ENCODE peak calls at places on chromosomes 1 and 21, in ten cellular contexts. One of them, this sample, is unnamed.
A peak's percentile ranks its signal among the peaks of the same experiment; 100 is the strongest.

GRCh38 chr1:185238447-185238846 is 78.6 kb downstream of the IVNS1ABP start:
- DNase-seq in AG08395: peak; percentile 7
- DNase-seq in Jurkat, Clone E6-1: peak; percentile 9
- DNase-seq in cardiac muscle cell: peak; percentile 41
- DNase-seq in HAP-1: no peak
- DNase-seq in RWPE1: peak; percentile 6
- DNase-seq in NCI-H1694 treated with DMSO at 0.1 percent for 48 hours: no peak
- DNase-seq in NCI-H1092: no peak
- DNase-seq in stimulated activated naive CD8-positive, alpha-beta T cell treated with anti-CD3 and anti-CD28 coated beads, Interleukin-15, amount 100 ng/mL, for 72 hours: no peak
- DNase-seq in H4: peak; percentile 30
- DNase-seq in this sample: no peak

GRCh38 chr1:8571200-8571984 is 246.0 kb downstream of the RERE start:
- DNase-seq in AG08395: peak; percentile 31
- DNase-seq in NCI-H1092: peak; percentile 35
- DNase-seq in Jurkat, Clone E6-1: no peak
- DNase-seq in H4: no peak
- DNase-seq in HAP-1: peak; percentile 48
- DNase-seq in cardiac muscle cell: peak; percentile 70
- DNase-seq in NCI-H1694 treated with DMSO at 0.1 percent for 48 hours: no peak
- DNase-seq in RWPE1: peak; percentile 18
- DNase-seq in stimulated activated naive CD8-positive, alpha-beta T cell treated with anti-CD3 and anti-CD28 coated beads, Interleukin-15, amount 100 ng/mL, for 72 hours: no peak
- DNase-seq in this sample: no peak

GRCh38 chr21:42234464-42235241 is 15.7 kb downstream of the ABCG1 start:
- DNase-seq in NCI-H1092: peak; percentile 82
- DNase-seq in NCI-H1694 treated with DMSO at 0.1 percent for 48 hours: peak; percentile 52
- DNase-seq in Jurkat, Clone E6-1: peak; percentile 76
- DNase-seq in RWPE1: peak; percentile 64
- DNase-seq in stimulated activated naive CD8-positive, alpha-beta T cell treated with anti-CD3 and anti-CD28 coated beads, Interleukin-15, amount 100 ng/mL, for 72 hours: peak; percentile 85
- DNase-seq in H4: peak; percentile 57
- DNase-seq in cardiac muscle cell: peak; percentile 40
- DNase-seq in HAP-1: peak; percentile 14
- DNase-seq in AG08395: peak; percentile 39
- DNase-seq in this sample: peak; percentile 78

GRCh38 chr1:167152192-167152876 is 58.5 kb downstream of the STYXL2 start:
- DNase-seq in AG08395: no peak
- DNase-seq in NCI-H1694 treated with DMSO at 0.1 percent for 48 hours: no peak
- DNase-seq in NCI-H1092: no peak
- DNase-seq in RWPE1: no peak
- DNase-seq in stimulated activated naive CD8-positive, alpha-beta T cell treated with anti-CD3 and anti-CD28 coated beads, Interleukin-15, amount 100 ng/mL, for 72 hours: peak; percentile 14
- DNase-seq in H4: no peak
- DNase-seq in cardiac muscle cell: no peak
- DNase-seq in Jurkat, Clone E6-1: peak; percentile 39
- DNase-seq in HAP-1: no peak
- DNase-seq in this sample: no peak

GRCh38 chr1:20588634-20589225 is at the start of gene CDA:
- DNase-seq in Jurkat, Clone E6-1: no peak
- DNase-seq in NCI-H1694 treated with DMSO at 0.1 percent for 48 hours: no peak
- DNase-seq in AG08395: no peak
- DNase-seq in HAP-1: no peak
- DNase-seq in NCI-H1092: no peak
- DNase-seq in stimulated activated naive CD8-positive, alpha-beta T cell treated with anti-CD3 and anti-CD28 coated beads, Interleukin-15, amount 100 ng/mL, for 72 hours: no peak
- DNase-seq in cardiac muscle cell: no peak
- DNase-seq in RWPE1: peak; percentile 82
- DNase-seq in H4: no peak
- DNase-seq in this sample: no peak

GRCh38 chr1:93324486-93325464 is 20.9 kb upstream of the DR1 start:
- DNase-seq in NCI-H1694 treated with DMSO at 0.1 percent for 48 hours: no peak
- DNase-seq in stimulated activated naive CD8-positive, alpha-beta T cell treated with anti-CD3 and anti-CD28 coated beads, Interleukin-15, amount 100 ng/mL, for 72 hours: no peak
- DNase-seq in H4: peak; percentile 28
- DNase-seq in HAP-1: no peak
- DNase-seq in cardiac muscle cell: peak; percentile 53
- DNase-seq in NCI-H1092: no peak
- DNase-seq in Jurkat, Clone E6-1: no peak
- DNase-seq in RWPE1: peak; percentile 81
- DNase-seq in AG08395: peak; percentile 60
- DNase-seq in this sample: no peak

GRCh38 chr1:14352897-14353296 is 245.6 kb upstream of the KAZN start:
- DNase-seq in HAP-1: no peak
- DNase-seq in cardiac muscle cell: no peak
- DNase-seq in H4: no peak
- DNase-seq in AG08395: no peak
- DNase-seq in NCI-H1694 treated with DMSO at 0.1 percent for 48 hours: no peak
- DNase-seq in RWPE1: no peak
- DNase-seq in stimulated activated naive CD8-positive, alpha-beta T cell treated with anti-CD3 and anti-CD28 coated beads, Interleukin-15, amount 100 ng/mL, for 72 hours: no peak
- DNase-seq in Jurkat, Clone E6-1: no peak
- DNase-seq in NCI-H1092: no peak
- DNase-seq in this sample: no peak

GRCh38 chr1:40620586-40620985 is 44.9 kb downstream of the RIMS3 start:
- DNase-seq in NCI-H1694 treated with DMSO at 0.1 percent for 48 hours: no peak
- DNase-seq in stimulated activated naive CD8-positive, alpha-beta T cell treated with anti-CD3 and anti-CD28 coated beads, Interleukin-15, amount 100 ng/mL, for 72 hours: no peak
- DNase-seq in RWPE1: no peak
- DNase-seq in H4: no peak
- DNase-seq in Jurkat, Clone E6-1: no peak
- DNase-seq in cardiac muscle cell: no peak
- DNase-seq in NCI-H1092: no peak
- DNase-seq in AG08395: no peak
- DNase-seq in HAP-1: no peak
- DNase-seq in this sample: no peak

GRCh38 chr1:200036616-200037270 is 9.2 kb downstream of the NR5A2 start:
- DNase-seq in Jurkat, Clone E6-1: no peak
- DNase-seq in stimulated activated naive CD8-positive, alpha-beta T cell treated with anti-CD3 and anti-CD28 coated beads, Interleukin-15, amount 100 ng/mL, for 72 hours: no peak
- DNase-seq in NCI-H1694 treated with DMSO at 0.1 percent for 48 hours: no peak
- DNase-seq in AG08395: no peak
- DNase-seq in RWPE1: no peak
- DNase-seq in HAP-1: no peak
- DNase-seq in cardiac muscle cell: no peak
- DNase-seq in H4: no peak
- DNase-seq in NCI-H1092: no peak
- DNase-seq in this sample: no peak

GRCh38 chr1:174982971-174983689 is 16.6 kb upstream of the CACYBP start:
- DNase-seq in H4: peak; percentile 13
- DNase-seq in Jurkat, Clone E6-1: peak; percentile 48
- DNase-seq in AG08395: peak; percentile 44
- DNase-seq in HAP-1: no peak
- DNase-seq in NCI-H1694 treated with DMSO at 0.1 percent for 48 hours: peak; percentile 31
- DNase-seq in RWPE1: peak; percentile 17
- DNase-seq in stimulated activated naive CD8-positive, alpha-beta T cell treated with anti-CD3 and anti-CD28 coated beads, Interleukin-15, amount 100 ng/mL, for 72 hours: no peak
- DNase-seq in cardiac muscle cell: peak; percentile 77
- DNase-seq in NCI-H1092: peak; percentile 14
- DNase-seq in this sample: peak; percentile 32

GRCh38 chr1:219587817-219588561 is 24.9 kb downstream of the ZC3H11B start:
- DNase-seq in HAP-1: no peak
- DNase-seq in NCI-H1694 treated with DMSO at 0.1 percent for 48 hours: no peak
- DNase-seq in NCI-H1092: no peak
- DNase-seq in AG08395: peak; percentile 34
- DNase-seq in Jurkat, Clone E6-1: no peak
- DNase-seq in stimulated activated naive CD8-positive, alpha-beta T cell treated with anti-CD3 and anti-CD28 coated beads, Interleukin-15, amount 100 ng/mL, for 72 hours: no peak
- DNase-seq in RWPE1: no peak
- DNase-seq in cardiac muscle cell: peak; percentile 57
- DNase-seq in H4: no peak
- DNase-seq in this sample: no peak

GRCh38 chr1:1826356-1827088 is 48.3 kb upstream of the NADK start:
- DNase-seq in AG08395: peak; percentile 26
- DNase-seq in NCI-H1694 treated with DMSO at 0.1 percent for 48 hours: no peak
- DNase-seq in stimulated activated naive CD8-positive, alpha-beta T cell treated with anti-CD3 and anti-CD28 coated beads, Interleukin-15, amount 100 ng/mL, for 72 hours: no peak
- DNase-seq in cardiac muscle cell: no peak
- DNase-seq in H4: no peak
- DNase-seq in NCI-H1092: no peak
- DNase-seq in RWPE1: no peak
- DNase-seq in HAP-1: no peak
- DNase-seq in Jurkat, Clone E6-1: no peak
- DNase-seq in this sample: no peak

GRCh38 chr1:32972814-32973428 is 8.3 kb upstream of the RNF19B start:
- DNase-seq in HAP-1: no peak
- DNase-seq in H4: no peak
- DNase-seq in NCI-H1694 treated with DMSO at 0.1 percent for 48 hours: peak; percentile 29
- DNase-seq in NCI-H1092: peak; percentile 86
- DNase-seq in AG08395: peak; percentile 51
- DNase-seq in RWPE1: no peak
- DNase-seq in stimulated activated naive CD8-positive, alpha-beta T cell treated with anti-CD3 and anti-CD28 coated beads, Interleukin-15, amount 100 ng/mL, for 72 hours: no peak
- DNase-seq in cardiac muscle cell: peak; percentile 60
- DNase-seq in Jurkat, Clone E6-1: no peak
- DNase-seq in this sample: peak; percentile 79

GRCh38 chr1:169484683-169485426 is 889 bp downstream of the SLC19A2 start:
- DNase-seq in NCI-H1694 treated with DMSO at 0.1 percent for 48 hours: peak; percentile 14
- DNase-seq in cardiac muscle cell: peak; percentile 74
- DNase-seq in Jurkat, Clone E6-1: no peak
- DNase-seq in AG08395: peak; percentile 43
- DNase-seq in HAP-1: peak; percentile 24
- DNase-seq in NCI-H1092: peak; percentile 52
- DNase-seq in H4: peak; percentile 34
- DNase-seq in stimulated activated naive CD8-positive, alpha-beta T cell treated with anti-CD3 and anti-CD28 coated beads, Interleukin-15, amount 100 ng/mL, for 72 hours: peak; percentile 41
- DNase-seq in RWPE1: peak; percentile 25
- DNase-seq in this sample: peak; percentile 15

GRCh38 chr1:27992271-27992670 is 32.5 kb downstream of the XKR8 start:
- DNase-seq in RWPE1: no peak
- DNase-seq in NCI-H1694 treated with DMSO at 0.1 percent for 48 hours: no peak
- DNase-seq in cardiac muscle cell: no peak
- DNase-seq in stimulated activated naive CD8-positive, alpha-beta T cell treated with anti-CD3 and anti-CD28 coated beads, Interleukin-15, amount 100 ng/mL, for 72 hours: peak; percentile 40
- DNase-seq in AG08395: no peak
- DNase-seq in H4: no peak
- DNase-seq in NCI-H1092: no peak
- DNase-seq in HAP-1: no peak
- DNase-seq in Jurkat, Clone E6-1: peak; percentile 59
- DNase-seq in this sample: no peak

GRCh38 chr1:58735591-58735990 is 35.7 kb upstream of the MYSM1 start:
- DNase-seq in NCI-H1694 treated with DMSO at 0.1 percent for 48 hours: no peak
- DNase-seq in cardiac muscle cell: no peak
- DNase-seq in HAP-1: no peak
- DNase-seq in RWPE1: no peak
- DNase-seq in stimulated activated naive CD8-positive, alpha-beta T cell treated with anti-CD3 and anti-CD28 coated beads, Interleukin-15, amount 100 ng/mL, for 72 hours: no peak
- DNase-seq in AG08395: no peak
- DNase-seq in NCI-H1092: no peak
- DNase-seq in Jurkat, Clone E6-1: peak; percentile 50
- DNase-seq in H4: no peak
- DNase-seq in this sample: no peak

GRCh38 chr21:44734026-44734745 is 22.8 kb upstream of the TSPEAR start:
- DNase-seq in NCI-H1694 treated with DMSO at 0.1 percent for 48 hours: no peak
- DNase-seq in stimulated activated naive CD8-positive, alpha-beta T cell treated with anti-CD3 and anti-CD28 coated beads, Interleukin-15, amount 100 ng/mL, for 72 hours: no peak
- DNase-seq in NCI-H1092: no peak
- DNase-seq in AG08395: no peak
- DNase-seq in cardiac muscle cell: no peak
- DNase-seq in RWPE1: no peak
- DNase-seq in Jurkat, Clone E6-1: no peak
- DNase-seq in H4: no peak
- DNase-seq in HAP-1: no peak
- DNase-seq in this sample: no peak

GRCh38 chr1:156114101-156114918 is at the start of gene LMNA:
- DNase-seq in NCI-H1694 treated with DMSO at 0.1 percent for 48 hours: peak; percentile 68
- DNase-seq in HAP-1: peak; percentile 76
- DNase-seq in cardiac muscle cell: peak; percentile 96
- DNase-seq in AG08395: peak; percentile 95
- DNase-seq in Jurkat, Clone E6-1: no peak
- DNase-seq in RWPE1: peak; percentile 98
- DNase-seq in stimulated activated naive CD8-positive, alpha-beta T cell treated with anti-CD3 and anti-CD28 coated beads, Interleukin-15, amount 100 ng/mL, for 72 hours: peak; percentile 79
- DNase-seq in NCI-H1092: peak; percentile 59
- DNase-seq in H4: peak; percentile 96
- DNase-seq in this sample: peak; percentile 17

GRCh38 chr1:15700510-15700909 is 16.4 kb downstream of the PLEKHM2 start:
- DNase-seq in NCI-H1092: no peak
- DNase-seq in H4: no peak
- DNase-seq in Jurkat, Clone E6-1: no peak
- DNase-seq in stimulated activated naive CD8-positive, alpha-beta T cell treated with anti-CD3 and anti-CD28 coated beads, Interleukin-15, amount 100 ng/mL, for 72 hours: no peak
- DNase-seq in RWPE1: no peak
- DNase-seq in AG08395: no peak
- DNase-seq in cardiac muscle cell: peak; percentile 81
- DNase-seq in HAP-1: no peak
- DNase-seq in NCI-H1694 treated with DMSO at 0.1 percent for 48 hours: no peak
- DNase-seq in this sample: no peak

GRCh38 chr1:94757931-94758330 is 62.2 kb upstream of the SLC44A3 start:
- DNase-seq in HAP-1: no peak
- DNase-seq in AG08395: no peak
- DNase-seq in cardiac muscle cell: peak; percentile 94
- DNase-seq in stimulated activated naive CD8-positive, alpha-beta T cell treated with anti-CD3 and anti-CD28 coated beads, Interleukin-15, amount 100 ng/mL, for 72 hours: no peak
- DNase-seq in Jurkat, Clone E6-1: no peak
- DNase-seq in NCI-H1092: peak; percentile 13
- DNase-seq in H4: no peak
- DNase-seq in NCI-H1694 treated with DMSO at 0.1 percent for 48 hours: no peak
- DNase-seq in RWPE1: no peak
- DNase-seq in this sample: no peak

GRCh38 chr1:110112656-110113055 is 413 bp downstream of the UBL4B start:
- DNase-seq in AG08395: no peak
- DNase-seq in RWPE1: no peak
- DNase-seq in NCI-H1694 treated with DMSO at 0.1 percent for 48 hours: no peak
- DNase-seq in stimulated activated naive CD8-positive, alpha-beta T cell treated with anti-CD3 and anti-CD28 coated beads, Interleukin-15, amount 100 ng/mL, for 72 hours: no peak
- DNase-seq in HAP-1: no peak
- DNase-seq in cardiac muscle cell: no peak
- DNase-seq in NCI-H1092: no peak
- DNase-seq in Jurkat, Clone E6-1: no peak
- DNase-seq in H4: no peak
- DNase-seq in this sample: no peak

GRCh38 chr1:200644021-200644420 is 23.5 kb upstream of the KIF14 start:
- DNase-seq in AG08395: no peak
- DNase-seq in stimulated activated naive CD8-positive, alpha-beta T cell treated with anti-CD3 and anti-CD28 coated beads, Interleukin-15, amount 100 ng/mL, for 72 hours: no peak
- DNase-seq in NCI-H1694 treated with DMSO at 0.1 percent for 48 hours: no peak
- DNase-seq in RWPE1: no peak
- DNase-seq in HAP-1: no peak
- DNase-seq in cardiac muscle cell: no peak
- DNase-seq in NCI-H1092: no peak
- DNase-seq in Jurkat, Clone E6-1: no peak
- DNase-seq in H4: no peak
- DNase-seq in this sample: no peak

GRCh38 chr1:27726173-27726793 is 522 bp downstream of the FAM76A start:
- DNase-seq in Jurkat, Clone E6-1: no peak
- DNase-seq in HAP-1: peak; percentile 41
- DNase-seq in NCI-H1092: peak; percentile 69
- DNase-seq in RWPE1: peak; percentile 30
- DNase-seq in cardiac muscle cell: peak; percentile 48
- DNase-seq in H4: peak; percentile 14
- DNase-seq in NCI-H1694 treated with DMSO at 0.1 percent for 48 hours: no peak
- DNase-seq in AG08395: peak; percentile 58
- DNase-seq in stimulated activated naive CD8-positive, alpha-beta T cell treated with anti-CD3 and anti-CD28 coated beads, Interleukin-15, amount 100 ng/mL, for 72 hours: peak; percentile 55
- DNase-seq in this sample: peak; percentile 13

GRCh38 chr21:33794586-33794985 is 121.0 kb downstream of the ATP5PO start:
- DNase-seq in NCI-H1092: no peak
- DNase-seq in stimulated activated naive CD8-positive, alpha-beta T cell treated with anti-CD3 and anti-CD28 coated beads, Interleukin-15, amount 100 ng/mL, for 72 hours: no peak
- DNase-seq in NCI-H1694 treated with DMSO at 0.1 percent for 48 hours: no peak
- DNase-seq in RWPE1: no peak
- DNase-seq in cardiac muscle cell: no peak
- DNase-seq in H4: no peak
- DNase-seq in HAP-1: no peak
- DNase-seq in Jurkat, Clone E6-1: no peak
- DNase-seq in AG08395: no peak
- DNase-seq in this sample: no peak

GRCh38 chr1:150151291-150152181 is 1.8 kb downstream of the PLEKHO1 start:
- DNase-seq in HAP-1: no peak
- DNase-seq in Jurkat, Clone E6-1: peak; percentile 90
- DNase-seq in NCI-H1694 treated with DMSO at 0.1 percent for 48 hours: no peak
- DNase-seq in AG08395: no peak
- DNase-seq in NCI-H1092: no peak
- DNase-seq in H4: no peak
- DNase-seq in stimulated activated naive CD8-positive, alpha-beta T cell treated with anti-CD3 and anti-CD28 coated beads, Interleukin-15, amount 100 ng/mL, for 72 hours: peak; percentile 62
- DNase-seq in RWPE1: no peak
- DNase-seq in cardiac muscle cell: no peak
- DNase-seq in this sample: no peak

GRCh38 chr1:230958370-230958769 is 20.3 kb downstream of the TTC13 start:
- DNase-seq in RWPE1: no peak
- DNase-seq in HAP-1: no peak
- DNase-seq in cardiac muscle cell: no peak
- DNase-seq in NCI-H1694 treated with DMSO at 0.1 percent for 48 hours: no peak
- DNase-seq in stimulated activated naive CD8-positive, alpha-beta T cell treated with anti-CD3 and anti-CD28 coated beads, Interleukin-15, amount 100 ng/mL, for 72 hours: no peak
- DNase-seq in H4: no peak
- DNase-seq in NCI-H1092: no peak
- DNase-seq in AG08395: no peak
- DNase-seq in Jurkat, Clone E6-1: no peak
- DNase-seq in this sample: no peak

GRCh38 chr1:23428136-23428905 is 3.8 kb upstream of the TCEA3 start:
- DNase-seq in Jurkat, Clone E6-1: no peak
- DNase-seq in cardiac muscle cell: no peak
- DNase-seq in HAP-1: no peak
- DNase-seq in NCI-H1694 treated with DMSO at 0.1 percent for 48 hours: no peak
- DNase-seq in stimulated activated naive CD8-positive, alpha-beta T cell treated with anti-CD3 and anti-CD28 coated beads, Interleukin-15, amount 100 ng/mL, for 72 hours: no peak
- DNase-seq in NCI-H1092: no peak
- DNase-seq in RWPE1: no peak
- DNase-seq in AG08395: no peak
- DNase-seq in H4: no peak
- DNase-seq in this sample: no peak

GRCh38 chr1:9870572-9870971 is 39.5 kb downstream of the CTNNBIP1 start:
- DNase-seq in Jurkat, Clone E6-1: no peak
- DNase-seq in HAP-1: no peak
- DNase-seq in H4: no peak
- DNase-seq in NCI-H1694 treated with DMSO at 0.1 percent for 48 hours: no peak
- DNase-seq in cardiac muscle cell: no peak
- DNase-seq in NCI-H1092: no peak
- DNase-seq in stimulated activated naive CD8-positive, alpha-beta T cell treated with anti-CD3 and anti-CD28 coated beads, Interleukin-15, amount 100 ng/mL, for 72 hours: no peak
- DNase-seq in AG08395: no peak
- DNase-seq in RWPE1: no peak
- DNase-seq in this sample: no peak